ENCODE peak calls at places on chromosomes 11 and 22, in four cellular contexts. U, L, H and Y are unnamed samples.

GRCh38 chr22:27405672-27406388 is 395.7 kb downstream of the MN1 start:
- DNase-seq in U (peak; percentile 70), L (no peak), H (peak; percentile 45), Y (peak; percentile 66)

GRCh38 chr11:129996113-129996870 is 6.3 kb downstream of the PRDM10 start:
- DNase-seq in U (peak; percentile 33), L (no peak), H (no peak), Y (no peak)

GRCh38 chr11:75429641-75429901 is 3.4 kb downstream of the KLHL35 start:
- DNase-seq in U (no peak), L (no peak), H (no peak), Y (no peak)

GRCh38 chr11:9903579-9903978 is 239.7 kb downstream of the SWAP70 start:
- DNase-seq in U (no peak), L (no peak), H (no peak), Y (no peak)

GRCh38 chr11:102323542-102324261 is 6.4 kb downstream of the BIRC3 start:
- DNase-seq in U (peak; percentile 52), L (no peak), H (peak; percentile 84), Y (no peak)

GRCh38 chr11:58645854-58646253 is 23.4 kb downstream of the CNTF start:
- DNase-seq in U (no peak), L (no peak), H (no peak), Y (no peak)

GRCh38 chr11:73851046-73851764 is 25.4 kb downstream of the COA4 start:
- DNase-seq in U (no peak), L (no peak), H (no peak), Y (no peak)

GRCh38 chr11:44598831-44599230 is 33.4 kb downstream of the CD82 start:
- DNase-seq in U (no peak), L (no peak), H (no peak), Y (no peak)

GRCh38 chr11:115765803-115766239 is 261.6 kb upstream of the CADM1 start:
- DNase-seq in U (peak; percentile 18), L (no peak), H (peak; percentile 81), Y (no peak)

GRCh38 chr22:27331526-27332281 is 469.9 kb downstream of the MN1 start:
- DNase-seq in U (peak; percentile 86), L (no peak), H (peak; percentile 27), Y (peak; percentile 68)

GRCh38 chr22:22067192-22067591 is 84.6 kb upstream of the TOP3B start:
- DNase-seq in U (no peak), L (no peak), H (no peak), Y (no peak)

GRCh38 chr11:69986421-69987229 is 91.5 kb upstream of the ANO1 start:
- DNase-seq in U (no peak), L (peak; percentile 16), H (no peak), Y (peak; percentile 54)

GRCh38 chr11:59000007-59000406 is 60.7 kb downstream of the GLYATL1 start:
- DNase-seq in U (no peak), L (no peak), H (no peak), Y (no peak)

GRCh38 chr22:32830473-32830872 is 29.0 kb downstream of the TIMP3 start:
- DNase-seq in U (no peak), L (peak; percentile 88), H (no peak), Y (no peak)

GRCh38 chr11:2088284-2088683 is 50.9 kb downstream of the IGF2 start:
- DNase-seq in U (no peak), L (no peak), H (no peak), Y (no peak)

GRCh38 chr22:41699264-41700104 is at the start of gene MEI1:
- DNase-seq in U (peak; percentile 83), L (peak; percentile 96), H (peak; percentile 56), Y (peak; percentile 75)

DNA sequence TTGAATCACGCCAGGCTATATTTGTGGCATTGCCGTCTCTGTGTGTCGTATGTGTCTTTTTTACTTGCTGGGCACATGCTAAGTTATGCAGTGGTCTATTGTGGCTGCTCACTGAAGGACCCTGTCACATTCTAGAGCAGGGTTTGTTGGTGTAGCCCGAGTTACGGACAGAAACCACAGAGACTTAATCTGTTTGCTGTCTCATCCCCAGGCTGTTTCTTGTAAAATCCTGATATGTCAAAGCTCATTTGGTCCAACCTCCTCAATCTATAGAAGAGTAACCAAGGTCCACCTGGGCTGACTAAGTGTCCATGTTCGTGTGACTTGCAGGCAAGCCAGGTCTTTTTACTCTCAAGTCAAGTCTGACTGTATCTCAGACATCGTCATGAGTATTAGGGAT is 5.0 kb downstream of the DPF2 start:
- DNase-seq in U (no peak), L (no peak), H (no peak), Y (no peak)
- H3K36me3 ChIP-seq in U (peaks cover 24% of the 10 kb centered on the region), L (peaks cover 44% of the 10 kb centered on the region), H (peaks cover 36% of the 10 kb centered on the region), Y (peaks cover 14% of the 10 kb centered on the region)

DNA sequence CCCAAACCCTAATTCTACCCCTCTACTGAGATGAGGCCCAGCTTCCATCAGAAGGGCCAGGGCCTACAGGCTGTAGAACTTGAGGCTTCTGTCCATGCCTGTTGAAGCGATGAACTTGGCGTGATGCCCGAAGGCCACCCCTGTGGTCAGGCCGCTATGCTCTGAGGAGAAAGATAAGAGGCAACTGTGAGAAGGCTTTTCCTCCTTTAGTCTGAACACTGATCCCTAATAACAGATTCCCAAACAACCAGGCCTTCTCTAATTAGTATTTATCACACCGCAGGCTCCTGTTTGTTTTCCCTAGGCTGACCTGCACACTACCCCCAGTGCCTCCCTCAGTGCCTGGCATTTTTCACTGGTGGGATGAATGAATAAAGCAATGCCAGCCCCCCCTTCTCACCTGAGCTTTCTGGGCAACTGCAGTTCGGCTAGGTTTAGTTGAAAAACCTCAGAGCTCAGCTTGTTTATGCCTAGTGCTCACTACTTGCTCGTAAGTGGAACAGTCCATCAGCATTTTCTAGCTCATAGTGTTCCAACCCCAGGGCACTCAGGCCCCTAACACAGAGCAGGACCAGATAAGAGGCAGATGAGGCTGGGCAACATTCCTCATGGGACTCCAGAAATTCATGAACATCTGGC is 15.2 kb downstream of the PRPF19 start:
- DNase-seq in U (peak; percentile 79), L (no peak), H (peak; percentile 23), Y (peak; percentile 31)
- TF ChIP-seq CTCF in U (no peak), L (no peak), H (no peak), Y (no peak)

GRCh38 chr11:17524221-17524620 is 20.0 kb downstream of the USH1C start:
- DNase-seq in U (no peak), L (no peak), H (no peak), Y (no peak)

GRCh38 chr11:17526326-17526725 is 17.9 kb downstream of the USH1C start:
- DNase-seq in U (no peak), L (no peak), H (no peak), Y (peak; percentile 69)

GRCh38 chr11:17528181-17528691 is 16.0 kb downstream of the USH1C start:
- DNase-seq in U (peak; percentile 55), L (no peak), H (peak; percentile 28), Y (peak; percentile 60)

GRCh38 chr11:17526931-17527660 is 17.1 kb downstream of the USH1C start:
- DNase-seq in U (no peak), L (no peak), H (no peak), Y (no peak)

DNA sequence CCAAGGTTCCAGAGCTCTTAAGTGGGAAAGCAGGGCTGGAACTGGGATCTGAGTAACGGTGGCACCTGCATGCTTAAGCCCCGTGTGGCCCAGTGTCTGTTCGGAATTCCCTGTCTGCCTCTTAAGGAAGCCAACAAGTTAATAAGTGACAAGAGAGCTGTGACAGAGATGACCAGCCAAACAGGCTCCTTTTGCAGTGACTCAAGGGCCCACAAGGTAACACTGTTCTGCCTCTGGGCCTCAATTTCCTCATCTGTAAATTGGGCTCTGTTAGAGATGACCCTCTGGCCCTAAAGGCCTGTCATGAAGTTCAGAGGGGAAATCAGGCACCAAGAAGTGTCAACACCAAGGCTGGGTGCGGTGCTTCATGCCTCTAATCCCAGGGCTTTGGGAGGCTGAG is 18.6 kb downstream of the USH1C start:
- DNase-seq in U (no peak), L (no peak), H (no peak), Y (no peak)
- H3K36me3 ChIP-seq in U (no peaks in the 10 kb centered on the region), L (no peaks in the 10 kb centered on the region), H (no peaks in the 10 kb centered on the region), Y (no peaks in the 10 kb centered on the region)

GRCh38 chr11:123272565-123272964 is 77.5 kb upstream of the CLMP start:
- DNase-seq in U (no peak), L (no peak), H (no peak), Y (no peak)
- TF ChIP-seq CTCF in U (no peak), L (no peak), H (no peak), Y (no peak)

GRCh38 chr11:495537-495931 is 11.5 kb downstream of the RNH1 start:
- DNase-seq in U (no peak), L (no peak), H (peak; percentile 51), Y (no peak)
- H3K36me3 ChIP-seq in U (peaks cover 30% of the 10 kb centered on the region), L (peaks cover 80% of the 10 kb centered on the region), H (peaks cover 71% of the 10 kb centered on the region), Y (peaks cover 20% of the 10 kb centered on the region)

GRCh38 chr11:65379698-65380459 is 2.6 kb downstream of the SLC25A45 start:
- DNase-seq in U (no peak), L (no peak), H (no peak), Y (no peak)

GRCh38 chr11:65381721-65382035 is 768 bp downstream of the SLC25A45 start:
- DNase-seq in U (no peak), L (no peak), H (no peak), Y (no peak)

GRCh38 chr11:65382036-65382803 is at the start of gene SLC25A45:
- DNase-seq in U (peak; percentile 99), L (peak; percentile 97), H (peak; percentile 99), Y (peak; percentile 88)

GRCh38 chr11:65378928-65379638 is 3.4 kb downstream of the SLC25A45 start:
- DNase-seq in U (no peak), L (no peak), H (no peak), Y (no peak)

GRCh38 chr11:65380460-65381126 is 1.9 kb downstream of the SLC25A45 start:
- DNase-seq in U (no peak), L (no peak), H (no peak), Y (no peak)
- TF ChIP-seq CTCF in U (no peak), L (no peak), H (no peak), Y (no peak)

DNA sequence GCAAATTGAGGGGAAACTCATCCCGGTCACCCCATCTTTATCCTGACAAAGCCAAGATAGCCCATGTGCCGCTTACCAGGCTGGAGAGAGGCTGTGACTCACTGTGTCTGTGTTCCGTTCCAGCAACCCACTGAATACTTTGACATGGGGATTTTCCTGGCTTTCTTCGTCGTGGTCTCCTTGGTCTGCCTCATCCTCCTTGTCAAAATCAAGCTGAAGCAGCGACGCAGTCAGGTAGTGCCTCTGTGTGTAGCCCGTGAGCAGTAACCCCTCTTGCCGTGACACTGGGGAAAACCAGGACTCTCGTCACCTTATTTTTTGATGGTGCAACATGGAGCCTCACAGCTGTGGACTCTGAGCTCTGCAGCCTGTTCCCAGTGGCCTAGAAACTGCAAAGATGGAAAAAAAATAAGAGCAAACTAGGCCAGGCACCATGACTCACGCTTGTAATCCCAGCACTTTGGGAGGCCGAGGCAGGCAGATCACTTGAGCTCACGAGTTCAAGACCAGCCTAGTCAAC is 16.9 kb downstream of the C22orf31 start:
- DNase-seq in U (peak; percentile 77), L (no peak), H (peak; percentile 87), Y (no peak)
- H3K36me3 ChIP-seq in U (peaks cover 53% of the 10 kb centered on the region), L (no peaks in the 10 kb centered on the region), H (peaks cover 13% of the 10 kb centered on the region), Y (peaks cover 20% of the 10 kb centered on the region)

GRCh38 chr11:61080526-61080925 is 21.8 kb upstream of the CD5 start:
- DNase-seq in U (no peak), L (no peak), H (no peak), Y (no peak)

GRCh38 chr11:61079416-61080150 is 22.7 kb upstream of the CD5 start:
- DNase-seq in U (no peak), L (no peak), H (no peak), Y (no peak)

GRCh38 chr11:61076506-61077304 is 25.6 kb upstream of the CD5 start:
- DNase-seq in U (no peak), L (no peak), H (no peak), Y (no peak)

GRCh38 chr11:61075891-61076290 is 26.4 kb upstream of the CD5 start:
- DNase-seq in U (peak; percentile 77), L (no peak), H (peak; percentile 35), Y (no peak)

GRCh38 chr11:61077936-61078335 is 24.4 kb upstream of the CD5 start:
- DNase-seq in U (no peak), L (no peak), H (no peak), Y (no peak)
- TF ChIP-seq CTCF in U (no peak), L (no peak), H (no peak), Y (no peak)

GRCh38 chr22:40308999-40309578 is 37.2 kb upstream of the ADSL start:
- DNase-seq in U (no peak), L (no peak), H (no peak), Y (no peak)
- H3K36me3 ChIP-seq in U (peaks cover 71% of the 10 kb centered on the region), L (peaks cover 97% of the 10 kb centered on the region), H (peaks cover 30% of the 10 kb centered on the region), Y (peaks cover 62% of the 10 kb centered on the region)